ENCODE peak calls at places on chromosomes 1 and 21, in five cellular contexts. E, Y, S, D and U are unnamed samples.
A peak's percentile ranks its signal among the peaks of the same experiment; 100 is the strongest.

GRCh38 chr1:94106716-94107115 is 14.2 kb downstream of the ABCA4 start:
- DNase-seq in E (no peak), Y (no peak), S (no peak), D (no peak), U (no peak)

GRCh38 chr21:35974801-35975200 is 85.5 kb downstream of the SETD4 start:
- DNase-seq in E (no peak), Y (no peak), S (no peak), D (peak; percentile 49), U (no peak)

GRCh38 chr1:192564099-192564498 is 11.5 kb upstream of the RGS1 start:
- DNase-seq in E (no peak), Y (no peak), S (no peak), D (no peak), U (no peak)

GRCh38 chr1:21491483-21492170 is 17.6 kb upstream of the ALPL start:
- DNase-seq in E (no peak), Y (no peak), S (no peak), D (no peak), U (no peak)

GRCh38 chr1:41404308-41404755 is 43.1 kb downstream of the FOXO6 start:
- DNase-seq in E (no peak), Y (peak; percentile 22), S (peak; percentile 17), D (peak; percentile 17), U (no peak)

GRCh38 chr1:204186597-204186996 is 9.7 kb downstream of the KISS1 start:
- DNase-seq in E (no peak), Y (no peak), S (no peak), D (no peak), U (no peak)

GRCh38 chr1:150558328-150558727 is 9.1 kb downstream of the ADAMTSL4 start:
- DNase-seq in E (no peak), Y (no peak), S (no peak), D (no peak), U (no peak)

GRCh38 chr1:24216254-24216653 is 29.2 kb upstream of the IFNLR1 start:
- DNase-seq in E (no peak), Y (no peak), S (no peak), D (no peak), U (peak; percentile 90)

GRCh38 chr1:160076295-160076694 is 5.0 kb upstream of the KCNJ9 start:
- DNase-seq in E (no peak), Y (no peak), S (no peak), D (no peak), U (no peak)

GRCh38 chr1:161145832-161146231 is 7.9 kb upstream of the UFC1 start:
- DNase-seq in E (no peak), Y (no peak), S (no peak), D (no peak), U (no peak)

GRCh38 chr1:235588156-235588555 is 61.4 kb downstream of the GNG4 start:
- DNase-seq in E (no peak), Y (no peak), S (no peak), D (no peak), U (no peak)

GRCh38 chr1:54571803-54572202 is 23.8 kb downstream of the ACOT11 start:
- DNase-seq in E (no peak), Y (no peak), S (no peak), D (no peak), U (no peak)

GRCh38 chr1:173255214-173255813 is 48.2 kb upstream of the TNFSF4 start:
- DNase-seq in E (no peak), Y (no peak), S (no peak), D (peak; percentile 60), U (no peak)

GRCh38 chr1:219480011-219480410 is 132.9 kb downstream of the ZC3H11B start:
- DNase-seq in E (no peak), Y (no peak), S (no peak), D (peak; percentile 29), U (no peak)

GRCh38 chr1:158998781-158999161 is 10.9 kb upstream of the IFI16 start:
- DNase-seq in E (no peak), Y (no peak), S (no peak), D (peak; percentile 53), U (peak; percentile 17)

GRCh38 chr21:43809853-43810504 is 20.6 kb downstream of the RRP1 start:
- DNase-seq in E (no peak), Y (no peak), S (no peak), D (no peak), U (no peak)

GRCh38 chr1:4048921-4049320 is 148.8 kb upstream of the C1orf174 start:
- DNase-seq in E (no peak), Y (no peak), S (no peak), D (no peak), U (no peak)

GRCh38 chr1:227210604-227211003 is 107.7 kb downstream of the CDC42BPA start:
- DNase-seq in E (no peak), Y (no peak), S (no peak), D (no peak), U (no peak)

GRCh38 chr1:206882555-206882954 is 14.7 kb upstream of the IL24 start:
- DNase-seq in E (no peak), Y (no peak), S (no peak), D (no peak), U (no peak)

GRCh38 chr21:45211661-45212060 is 76.0 kb downstream of the POFUT2 start:
- DNase-seq in E (no peak), Y (no peak), S (no peak), D (no peak), U (no peak)

GRCh38 chr1:56904706-56905105 is 50.1 kb downstream of the C8A start:
- DNase-seq in E (no peak), Y (no peak), S (no peak), D (no peak), U (no peak)

GRCh38 chr1:43933386-43934278 is at the start of gene ARTN:
- DNase-seq in E (no peak), Y (no peak), S (no peak), D (no peak), U (no peak)

GRCh38 chr1:31666290-31666963 is 21.8 kb upstream of the PEF1 start:
- DNase-seq in E (peak; percentile 15), Y (peak; percentile 52), S (no peak), D (peak; percentile 30), U (no peak)

GRCh38 chr1:154840557-154841176 is 29.4 kb downstream of the KCNN3 start:
- DNase-seq in E (no peak), Y (no peak), S (no peak), D (peak; percentile 8), U (no peak)

GRCh38 chr1:40838045-40838979 is 23.9 kb downstream of the CITED4 start:
- DNase-seq in E (no peak), Y (no peak), S (no peak), D (no peak), U (no peak)